ENCODE peak calls at places on chromosomes 16 and 17, in four cellular contexts. B is NB4, Q is K562, N is IMR-90. A is an unnamed sample.

GRCh38 chr17:3813171-3813570 is 12.2 kb upstream of the ITGAE start:
- DNase-seq in N (no peak), Q (no peak), B (no peak), A (no peak)

GRCh38 chr17:71342726-71343125 is 778.1 kb upstream of the SOX9 start:
- DNase-seq in Q (no peak), B (no peak), N (no peak), A (no peak)

GRCh38 chr16:85420501-85421337 is 192.4 kb upstream of the GSE1 start:
- DNase-seq in Q (peak), B (peak), N (peak), A (peak)

GRCh38 chr16:795580-796229 is 4.8 kb downstream of the GNG13 start:
- DNase-seq in Q (peak), B (no peak), N (no peak), A (no peak)

GRCh38 chr16:72099377-72099818 is 5.8 kb downstream of the DHX38 start:
- DNase-seq in B (peak), N (peak), Q (peak), A (peak)

GRCh38 chr17:18267927-18268711 is 7.7 kb downstream of the MIEF2 start:
- DNase-seq in N (peak), Q (no peak), B (no peak), A (no peak)

GRCh38 chr16:64428463-64428862 is 693.4 kb downstream of the CDH11 start:
- DNase-seq in Q (no peak), B (no peak), N (peak), A (no peak)

GRCh38 chr16:50311134-50311528 is 44.8 kb downstream of the ADCY7 start:
- DNase-seq in B (no peak), Q (no peak), N (no peak), A (no peak)

GRCh38 chr16:70472786-70473433 is 18.5 kb downstream of the FCSK start:
- DNase-seq in Q (no peak), N (no peak), B (no peak), A (no peak)

GRCh38 chr16:19804538-19805323 is 79.9 kb downstream of the GPRC5B start:
- DNase-seq in Q (peak), B (peak), N (no peak), A (no peak)

GRCh38 chr16:87963400-87963799 is 12.2 kb downstream of the BANP start:
- DNase-seq in Q (no peak), N (peak), B (no peak), A (peak)

GRCh38 chr17:27360507-27360906 is 66.6 kb downstream of the WSB1 start:
- DNase-seq in B (no peak), N (no peak), Q (no peak), A (no peak)

GRCh38 chr16:76577003-76577402 is 299.8 kb downstream of the CNTNAP4 start:
- DNase-seq in N (no peak), B (no peak), Q (no peak), A (no peak)

GRCh38 chr17:73560661-73561060 is 83.6 kb downstream of the SDK2 start:
- DNase-seq in B (peak), N (no peak), Q (peak), A (no peak)

GRCh38 chr16:49027420-49027819 is 254.2 kb downstream of the CBLN1 start:
- DNase-seq in N (no peak), Q (no peak), B (no peak), A (no peak)

GRCh38 chr17:42536048-42536371 is at the start of gene NAGLU:
- DNase-seq in B (peak), Q (peak), N (peak), A (peak)

GRCh38 chr16:56204836-56205235 is 13.5 kb downstream of the GNAO1 start:
- DNase-seq in Q (no peak), B (no peak), N (no peak), A (no peak)

GRCh38 chr16:23302045-23302956 is at the start of gene SCNN1B:
- DNase-seq in Q (no peak), N (no peak), B (no peak), A (no peak)

GRCh38 chr16:3400779-3401688 is at the start of the genes ZNF174 and ZSCAN32:
- DNase-seq in N (peak), Q (peak), B (peak), A (peak)

GRCh38 chr17:4492762-4493561 is 5.7 kb upstream of the SPNS2 start:
- DNase-seq in Q (peak), B (peak), N (peak), A (peak)

GRCh38 chr16:9372934-9373890 is 281.8 kb downstream of the HAPSTR1 start:
- DNase-seq in N (no peak), B (no peak), Q (no peak), A (no peak)

GRCh38 chr17:46001390-46002310 is 2.6 kb downstream of the STH start:
- DNase-seq in N (no peak), B (no peak), Q (no peak), A (no peak)

GRCh38 chr17:17303010-17303846 is at the start of gene NT5M:
- DNase-seq in N (peak), B (peak), Q (peak), A (peak)

GRCh38 chr17:55005520-55005919 is 37.0 kb downstream of the STXBP4 start:
- DNase-seq in Q (peak), N (peak), B (peak), A (peak)

GRCh38 chr17:2749058-2749783 is at the start of gene CCDC92B:
- DNase-seq in Q (no peak), B (no peak), N (no peak), A (no peak)

GRCh38 chr17:56700919-56701420 is 107.5 kb downstream of the NOG start:
- DNase-seq in B (no peak), N (no peak), Q (no peak), A (no peak)

GRCh38 chr17:56694825-56695224 is 101.3 kb downstream of the NOG start:
- DNase-seq in Q (no peak), N (peak), B (no peak), A (no peak)

GRCh38 chr17:56697190-56697589 is 103.7 kb downstream of the NOG start:
- DNase-seq in N (no peak), Q (no peak), B (no peak), A (no peak)

GRCh38 chr17:56699186-56699895 is 105.8 kb downstream of the NOG start:
- DNase-seq in B (no peak), N (peak), Q (no peak), A (no peak)
- TF ChIP-seq POLR2A in B (no peak), N (no peak), Q (no peak), A (no peak)

GRCh38 chr17:78343099-78343432 is 16.8 kb downstream of the SOCS3 start:
- DNase-seq in N (peak), Q (no peak), B (peak), A (no peak)
- TF ChIP-seq POLR2A in N (no peak), Q (no peak), B (no peak), A (no peak)

GRCh38 chr17:65055708-65056638 is 567 bp downstream of the GNA13 start:
- DNase-seq in Q (peak), N (peak), B (peak), A (peak)
- TF ChIP-seq POLR2A in Q (no peak), N (no peak), B (no peak), A (peak)

DNA sequence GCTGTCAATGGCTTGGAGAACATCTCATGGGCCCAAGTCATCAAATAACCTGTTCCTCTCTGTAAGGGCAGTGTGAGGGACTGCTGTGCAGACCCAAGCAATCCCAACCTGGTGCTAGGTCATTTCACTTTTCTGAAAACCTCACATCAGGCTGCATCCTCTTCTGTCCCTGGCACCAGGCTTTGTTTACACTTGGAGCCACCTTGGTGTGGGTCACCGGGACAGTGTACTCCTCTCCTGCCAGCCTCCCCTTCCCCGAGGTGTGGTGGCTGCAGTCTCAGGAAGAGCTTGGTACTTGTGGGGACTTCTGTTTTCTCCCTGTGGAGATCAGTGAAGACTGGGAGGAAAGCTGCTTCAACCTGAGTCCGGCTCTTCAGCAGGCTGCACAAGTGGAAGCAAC is 12.4 kb downstream of the SLC7A6OS start:
- DNase-seq in Q (no peak), N (no peak), B (no peak), A (no peak)
- TF ChIP-seq POLR2A in Q (no peak), N (no peak), B (no peak), A (no peak)

GRCh38 chr17:64540118-64540776 is 33.5 kb downstream of the CEP95 start:
- DNase-seq in Q (no peak), N (no peak), B (no peak), A (no peak)
- TF ChIP-seq POLR2A in Q (no peak), N (no peak), B (no peak), A (no peak)

GRCh38 chr17:7478276-7479138 is 924 bp downstream of the ZBTB4 start:
- DNase-seq in N (peak), Q (peak), B (peak), A (peak)
- TF ChIP-seq POLR2A in N (peak), Q (no peak), B (no peak), A (peak)

A was measured in erythroblast.